ENCODE peak calls at places on chromosomes 6 and 20, in ten cellular contexts. T is brain microvascular endothelial cell, D is cardiac muscle cell, F is anterior cingulate cortex, N is retinal pigment epithelial cell, P is HAP-1, W is H9, V is astrocyte, G is GM04503, O is T-helper 9 cell. H is an unnamed sample.

GRCh38 chr6:41780623-41781301 is at the start of gene PRICKLE4:
- DNase-seq in T (no peak), D (peak; percentile 69), F (no peak), N (no peak), P (peak; percentile 56), W (no peak), V (no peak), G (no peak), O (peak; percentile 17), H (no peak)

GRCh38 chr6:138546733-138547185 is 47.5 kb upstream of the NHSL1 start:
- DNase-seq in T (peak; percentile 56), D (no peak), F (no peak), N (no peak), P (no peak), W (no peak), V (peak; percentile 67), G (no peak), O (no peak), H (no peak)

GRCh38 chr6:14598017-14598864 is 480.7 kb downstream of the CD83 start:
- DNase-seq in T (no peak), D (no peak), F (no peak), N (no peak), P (no peak), W (no peak), V (no peak), G (no peak), O (no peak), H (no peak)

GRCh38 chr6:31576897-31577341 is 1.6 kb downstream of the TNF start:
- DNase-seq in T (no peak), D (no peak), F (no peak), N (no peak), P (no peak), W (no peak), V (no peak), G (no peak), O (no peak), H (no peak)

GRCh38 chr6:13131935-13132661 is 196.2 kb downstream of the TBC1D7 start:
- DNase-seq in T (no peak), D (no peak), F (no peak), N (no peak), P (no peak), W (no peak), V (no peak), G (no peak), O (no peak), H (no peak)

GRCh38 chr6:28537065-28537464 is 11.4 kb downstream of the GPX5 start:
- DNase-seq in T (peak; percentile 45), D (peak; percentile 42), F (no peak), N (no peak), P (no peak), W (peak; percentile 53), V (no peak), G (no peak), O (no peak), H (no peak)

GRCh38 chr6:159044899-159045727 is at the start of gene TAGAP:
- DNase-seq in T (peak; percentile 9), D (no peak), F (no peak), N (no peak), P (no peak), W (no peak), V (no peak), G (no peak), O (peak; percentile 75), H (no peak)

GRCh38 chr20:11907621-11908020 is 10.1 kb upstream of the BTBD3 start:
- DNase-seq in T (no peak), D (no peak), F (no peak), N (no peak), P (no peak), W (no peak), V (no peak), G (no peak), O (no peak), H (no peak)

H was measured in epithelial cell of proximal tubule.